ENCODE peak calls at places on chromosomes 12 and 14, in seven cellular contexts. M is T-helper 17 cell; S is amniotic epithelial cell; F is effector CD4-positive, alpha-beta T cell; N is anterior cingulate cortex; B is A172; I is C1 segment of cervical spinal cord. H is an unnamed sample.
A peak's percentile ranks its signal among the peaks of the same experiment; 100 is the strongest.

GRCh38 chr14:76109087-76109880 is 42.4 kb upstream of the GPATCH2L start:
- DNase-seq in F (no peak), B (no peak), I (no peak), N (no peak), M (no peak), S (no peak), H (no peak)

GRCh38 chr14:39015360-39015961 is 87.6 kb downstream of the SEC23A start:
- DNase-seq in I (no peak), B (peak; percentile 27), M (no peak), S (peak; percentile 54), F (no peak), N (peak; percentile 11), H (no peak)

GRCh38 chr12:68180792-68181744 is 21.5 kb upstream of the IFNG start:
- DNase-seq in I (no peak), M (no peak), B (no peak), F (no peak), N (no peak), S (peak; percentile 71), H (peak; percentile 50)

GRCh38 chr12:111248981-111249380 is 119.9 kb downstream of the PHETA1 start:
- DNase-seq in S (no peak), N (no peak), I (no peak), M (no peak), B (peak; percentile 16), F (no peak), H (no peak)

GRCh38 chr12:38886064-38886463 is 19.3 kb downstream of the CPNE8 start:
- DNase-seq in S (peak; percentile 60), M (no peak), B (peak; percentile 70), N (no peak), I (no peak), F (no peak), H (no peak)

GRCh38 chr12:79908366-79908765 is 26.5 kb downstream of the PPP1R12A start:
- DNase-seq in F (no peak), B (no peak), N (no peak), M (no peak), S (no peak), I (no peak), H (no peak)

GRCh38 chr12:116011217-116011616 is 266.3 kb downstream of the MED13L start:
- DNase-seq in F (no peak), B (no peak), S (no peak), N (no peak), I (no peak), M (no peak), H (no peak)

GRCh38 chr12:131985145-131985875 is 35.6 kb downstream of the EP400 start:
- DNase-seq in M (no peak), I (no peak), B (no peak), S (peak; percentile 17), N (no peak), F (no peak), H (no peak)

GRCh38 chr12:96075560-96075959 is 40.2 kb upstream of the LTA4H start:
- DNase-seq in S (no peak), I (no peak), B (no peak), N (no peak), F (no peak), M (no peak), H (no peak)

GRCh38 chr12:132030367-132031038 is 80.8 kb downstream of the EP400 start:
- DNase-seq in I (peak; percentile 9), S (peak; percentile 70), M (no peak), B (no peak), F (no peak), N (peak; percentile 49), H (no peak)

H was measured in psoas muscle.